ENCODE peak calls at places on chromosomes 13 and 19, in seven cellular contexts. F, L, W, V, E, J and U are unnamed samples.

GRCh38 chr13:23087884-23088283 is 92.9 kb upstream of the SGCG start:
- DNase-seq in F (peak; percentile 9), L (no peak), W (peak; percentile 49), V (no peak), E (no peak), J (peak; percentile 35), U (peak; percentile 50)

GRCh38 chr19:17473041-17473440 is 2.7 kb downstream of the SLC27A1 start:
- DNase-seq in F (no peak), L (no peak), W (peak; percentile 34), V (no peak), E (peak; percentile 60), J (peak; percentile 35), U (peak; percentile 58)

GRCh38 chr19:12782424-12783225 is 7.3 kb upstream of the HOOK2 start:
- DNase-seq in F (peak; percentile 62), L (peak; percentile 95), W (peak; percentile 87), V (no peak), E (no peak), J (no peak), U (peak; percentile 97)

GRCh38 chr19:45076851-45077730 is 813 bp upstream of the ZNF296 start:
- DNase-seq in F (no peak), L (no peak), W (no peak), V (no peak), E (no peak), J (no peak), U (peak; percentile 36)

GRCh38 chr19:55451522-55452380 is 8.7 kb upstream of the SHISA7 start:
- DNase-seq in F (no peak), L (no peak), W (no peak), V (no peak), E (no peak), J (no peak), U (no peak)

GRCh38 chr13:46168341-46168740 is 13.6 kb downstream of the LCP1 start:
- DNase-seq in F (no peak), L (no peak), W (peak; percentile 18), V (no peak), E (no peak), J (no peak), U (no peak)

GRCh38 chr19:39843919-39844793 is 2.0 kb downstream of the FBL start:
- DNase-seq in F (no peak), L (no peak), W (peak; percentile 30), V (no peak), E (peak; percentile 7), J (no peak), U (no peak)

GRCh38 chr19:46719629-46720515 is 3.0 kb upstream of the PRKD2 start:
- DNase-seq in F (no peak), L (no peak), W (no peak), V (no peak), E (no peak), J (no peak), U (peak; percentile 86)

GRCh38 chr13:78121001-78121400 is 202.4 kb upstream of the EDNRB start:
- DNase-seq in F (no peak), L (no peak), W (no peak), V (no peak), E (no peak), J (no peak), U (no peak)

GRCh38 chr13:37187110-37187509 is 81.6 kb upstream of the CSNK1A1L start:
- DNase-seq in F (no peak), L (no peak), W (peak; percentile 29), V (no peak), E (no peak), J (no peak), U (no peak)

GRCh38 chr19:273393-273792 is 17.8 kb downstream of the PLPP2 start:
- DNase-seq in F (no peak), L (no peak), W (no peak), V (no peak), E (no peak), J (no peak), U (no peak)

GRCh38 chr13:111924676-111925075 is 142.3 kb upstream of the SOX1 start:
- DNase-seq in F (no peak), L (no peak), W (no peak), V (no peak), E (no peak), J (no peak), U (no peak)

GRCh38 chr13:44181938-44182337 is 191.7 kb upstream of the SERP2 start:
- DNase-seq in F (no peak), L (no peak), W (no peak), V (no peak), E (no peak), J (no peak), U (no peak)

GRCh38 chr13:37001921-37002250 is 1.3 kb downstream of the EXOSC8 start:
- DNase-seq in F (no peak), L (no peak), W (no peak), V (no peak), E (no peak), J (no peak), U (no peak)

GRCh38 chr19:4380254-4380727 is 20.1 kb downstream of the SH3GL1 start:
- DNase-seq in F (no peak), L (peak; percentile 60), W (no peak), V (no peak), E (no peak), J (no peak), U (peak; percentile 67)

GRCh38 chr13:77386880-77387606 is 60.1 kb upstream of the MYCBP2 start:
- DNase-seq in F (no peak), L (no peak), W (peak; percentile 78), V (no peak), E (no peak), J (no peak), U (peak; percentile 34)

GRCh38 chr13:97258801-97259200 is 36.7 kb downstream of the MBNL2 start:
- DNase-seq in F (no peak), L (no peak), W (peak; percentile 46), V (no peak), E (no peak), J (no peak), U (no peak)

GRCh38 chr19:34217952-34218817 is 36.2 kb upstream of the GARRE1 start:
- DNase-seq in F (no peak), L (no peak), W (peak; percentile 75), V (no peak), E (no peak), J (no peak), U (peak; percentile 86)